ENCODE peak calls at places on chromosomes 7 and 10, in seven cellular contexts. S is stimulated activated CD8-positive, alpha-beta memory T cell treated with anti-CD3 and anti-CD28 coated beads, Interleukin-12 subunit alpha, Interleukin-12 subunit beta, amount 100 ng/mL, for 4 hours; Y is lung; Q is HT-29; F is activated effector memory CD4-positive, alpha-beta T cell treated with Interleukin-2 at 50 U/mL for 16 hours; E is COR-L47; M is activated CD4-positive, alpha-beta T cell treated with anti-CD3 and anti-CD28 coated beads for 48 hours. H is an unnamed sample.

GRCh38 chr10:132229834-132230556 is 43.2 kb downstream of the DPYSL4 start:
- DNase-seq in S (no peak), Y (no peak), Q (peak), F (peak), E (no peak), M (peak), H (no peak)

GRCh38 chr10:93777092-93777491 is 19.4 kb downstream of the LGI1 start:
- DNase-seq in S (no peak), Y (no peak), Q (no peak), F (no peak), E (no peak), M (no peak), H (no peak)

GRCh38 chr10:80184291-80184690 is 21.0 kb downstream of the ANXA11 start:
- DNase-seq in S (no peak), Y (no peak), Q (no peak), F (no peak), E (no peak), M (no peak), H (no peak)

GRCh38 chr7:32891046-32891799 is at the start of gene KBTBD2:
- DNase-seq in S (peak), Y (peak), Q (peak), F (peak), E (peak), M (peak), H (peak)

GRCh38 chr7:86002858-86003257 is 640.9 kb upstream of the GRM3 start:
- DNase-seq in S (no peak), Y (no peak), Q (no peak), F (no peak), E (no peak), M (no peak), H (no peak)

GRCh38 chr10:63765126-63765525 is 243.9 kb downstream of the REEP3 start:
- DNase-seq in S (no peak), Y (no peak), Q (no peak), F (no peak), E (no peak), M (no peak), H (no peak)

GRCh38 chr7:13879994-13880686 is 109.3 kb downstream of the ETV1 start:
- DNase-seq in S (no peak), Y (no peak), Q (peak), F (no peak), E (no peak), M (no peak), H (no peak)

GRCh38 chr10:73827346-73828089 is 16.1 kb upstream of the NDST2 start:
- DNase-seq in S (no peak), Y (no peak), Q (no peak), F (no peak), E (no peak), M (no peak), H (no peak)

GRCh38 chr10:132375116-132375794 is 21.7 kb upstream of the PWWP2B start:
- DNase-seq in S (no peak), Y (peak), Q (no peak), F (no peak), E (no peak), M (no peak), H (no peak)

GRCh38 chr7:21550821-21551531 is 8.1 kb downstream of the DNAH11 start:
- DNase-seq in S (no peak), Y (no peak), Q (peak), F (no peak), E (no peak), M (no peak), H (no peak)

GRCh38 chr10:61139230-61139928 is 195.4 kb upstream of the RHOBTB1 start:
- DNase-seq in S (no peak), Y (no peak), Q (no peak), F (no peak), E (no peak), M (no peak), H (no peak)

GRCh38 chr7:74262639-74263398 is 8.6 kb upstream of the RFC2 start:
- DNase-seq in S (no peak), Y (no peak), Q (no peak), F (no peak), E (peak), M (no peak), H (no peak)

GRCh38 chr10:78445308-78445707 is 411.6 kb downstream of the RPS24 start:
- DNase-seq in S (no peak), Y (no peak), Q (no peak), F (no peak), E (no peak), M (no peak), H (no peak)

GRCh38 chr7:77349141-77349540 is 67.0 kb downstream of the GSAP start:
- DNase-seq in S (no peak), Y (no peak), Q (no peak), F (no peak), E (no peak), M (no peak), H (no peak)

GRCh38 chr10:119663866-119664698 is 12.9 kb downstream of the BAG3 start:
- DNase-seq in S (no peak), Y (no peak), Q (no peak), F (peak), E (no peak), M (peak), H (peak)

GRCh38 chr10:132206806-132207535 is 20.2 kb downstream of the DPYSL4 start:
- DNase-seq in S (no peak), Y (no peak), Q (no peak), F (no peak), E (no peak), M (no peak), H (no peak)

GRCh38 chr10:12614390-12615003 is 265.1 kb downstream of the CAMK1D start:
- DNase-seq in S (no peak), Y (no peak), Q (no peak), F (no peak), E (no peak), M (no peak), H (no peak)

GRCh38 chr10:58019863-58020537 is 247.7 kb downstream of the IPMK start:
- DNase-seq in S (no peak), Y (no peak), Q (no peak), F (no peak), E (no peak), M (no peak), H (no peak)

GRCh38 chr10:27568196-27569175 is 64.4 kb downstream of the RAB18 start:
- DNase-seq in S (no peak), Y (no peak), Q (no peak), F (no peak), E (no peak), M (no peak), H (no peak)

GRCh38 chr7:22728416-22729029 is 1.5 kb downstream of the IL6 start:
- DNase-seq in S (no peak), Y (no peak), Q (peak), F (no peak), E (peak), M (no peak), H (no peak)

GRCh38 chr7:2104107-2104710 is 128.5 kb downstream of the MAD1L1 start:
- DNase-seq in S (peak), Y (peak), Q (no peak), F (peak), E (no peak), M (peak), H (peak)

GRCh38 chr7:99399597-99399996 is 8.8 kb downstream of the PDAP1 start:
- DNase-seq in S (no peak), Y (peak), Q (no peak), F (no peak), E (no peak), M (no peak), H (no peak)

GRCh38 chr7:94888542-94888941 is 18.9 kb upstream of the PPP1R9A start:
- DNase-seq in S (no peak), Y (peak), Q (peak), F (no peak), E (peak), M (no peak), H (no peak)

GRCh38 chr10:120262857-120263547 is 194.0 kb upstream of the PLPP4 start:
- DNase-seq in S (no peak), Y (no peak), Q (no peak), F (no peak), E (no peak), M (no peak), H (no peak)

GRCh38 chr10:79084012-79084971 is 15.5 kb downstream of the ZMIZ1 start:
- DNase-seq in S (no peak), Y (peak), Q (peak), F (no peak), E (no peak), M (no peak), H (no peak)

GRCh38 chr10:59857049-59857448 is 49.3 kb downstream of the CCDC6 start:
- DNase-seq in S (no peak), Y (no peak), Q (no peak), F (no peak), E (no peak), M (no peak), H (no peak)

GRCh38 chr10:21496285-21497176 is 29.0 kb downstream of the SKIDA1 start:
- DNase-seq in S (no peak), Y (peak), Q (peak), F (peak), E (peak), M (peak), H (peak)

GRCh38 chr7:109020251-109020650 is 450.6 kb downstream of the DNAJB9 start:
- DNase-seq in S (no peak), Y (no peak), Q (no peak), F (no peak), E (no peak), M (no peak), H (no peak)

GRCh38 chr10:61408065-61408464 is 45.1 kb downstream of the TMEM26 start:
- DNase-seq in S (no peak), Y (no peak), Q (no peak), F (no peak), E (no peak), M (no peak), H (no peak)

GRCh38 chr10:89646833-89647570 is 2.0 kb upstream of the PANK1 start:
- DNase-seq in S (no peak), Y (no peak), Q (no peak), F (no peak), E (no peak), M (no peak), H (no peak)

GRCh38 chr7:87598234-87599009 is 2.3 kb downstream of the ABCB1 start:
- DNase-seq in S (no peak), Y (no peak), Q (no peak), F (no peak), E (no peak), M (no peak), H (no peak)

GRCh38 chr7:123581162-123581459 is 20.5 kb upstream of the ASB15 start:
- DNase-seq in S (no peak), Y (no peak), Q (no peak), F (no peak), E (no peak), M (no peak), H (no peak)